ENCODE peak calls at places on chromosomes 13 and 19, in five cellular contexts. G is PC-3; X is GM23338; L is CD4-positive, alpha-beta T cell; D is neural progenitor cell. O is an unnamed sample. For H3K27me3, the result is how much of the 10 kb centered on the place peaks cover.

GRCh38 chr13:101575591-101575990 is 123.1 kb downstream of the ITGBL1 start:
- DNase-seq in X (no peak), L (no peak), D (no peak), G (peak), O (no peak)

GRCh38 chr19:44753932-44754742 is 5.6 kb downstream of the BCL3 start:
- DNase-seq in X (peak), L (peak), G (peak), D (peak), O (peak)

GRCh38 chr13:110799246-110800236 is 86.0 kb downstream of the ING1 start:
- DNase-seq in G (no peak), X (no peak), D (no peak), L (no peak), O (no peak)

GRCh38 chr13:111644750-111645149 is 324.3 kb downstream of the TEX29 start:
- DNase-seq in D (no peak), X (no peak), G (no peak), L (no peak), O (no peak)

GRCh38 chr13:71252191-71252704 is 614.8 kb downstream of the DACH1 start:
- DNase-seq in D (no peak), G (peak), X (no peak), L (no peak), O (no peak)

GRCh38 chr13:36154567-36155231 is 23.5 kb upstream of the DCLK1 start:
- DNase-seq in X (peak), L (no peak), D (peak), G (no peak), O (no peak)

GRCh38 chr19:46736544-46737274 is 9.1 kb upstream of the FKRP start:
- DNase-seq in X (no peak), G (no peak), L (no peak), D (peak), O (no peak)

GRCh38 chr19:29315566-29315965 is 102.6 kb upstream of the UQCRFS1 start:
- DNase-seq in X (no peak), L (no peak), G (no peak), D (peak), O (no peak)

GRCh38 chr13:95480131-95480545 is 72.4 kb upstream of the CLDN10 start:
- DNase-seq in D (no peak), X (no peak), G (no peak), L (no peak), O (no peak)

GRCh38 chr19:18109363-18109730 is 11.8 kb downstream of the MAST3 start:
- DNase-seq in L (no peak), G (no peak), D (no peak), X (no peak), O (no peak)

GRCh38 chr19:53102701-53103140 is 501 bp downstream of the ZNF160 start:
- DNase-seq in X (peak), D (peak), L (no peak), G (peak), O (no peak)

GRCh38 chr13:90414691-90415596 is 932.5 kb upstream of the MIR17HG start:
- DNase-seq in L (no peak), X (peak), D (no peak), G (peak), O (peak)

GRCh38 chr13:45243072-45243471 is 42.2 kb upstream of the KCTD4 start:
- DNase-seq in G (no peak), D (peak), X (no peak), L (no peak), O (no peak)
- H3K27ac ChIP-seq in G (no peak), D (no peak), X (no peak), L (no peak), O (peak)

GRCh38 chr13:41060723-41061074 is 610 bp upstream of the WBP4 start:
- DNase-seq in G (peak), X (peak), L (peak), D (peak), O (no peak)

GRCh38 chr13:41058229-41059070 is 2.9 kb upstream of the WBP4 start:
- DNase-seq in D (no peak), L (no peak), G (no peak), X (no peak), O (no peak)

GRCh38 chr13:41061075-41061913 is at the start of gene WBP4:
- DNase-seq in D (peak), X (peak), G (peak), L (peak), O (peak)

GRCh38 chr13:41059466-41059865 is 1.8 kb upstream of the WBP4 start:
- DNase-seq in D (no peak), G (peak), L (no peak), X (peak), O (no peak)

DNA sequence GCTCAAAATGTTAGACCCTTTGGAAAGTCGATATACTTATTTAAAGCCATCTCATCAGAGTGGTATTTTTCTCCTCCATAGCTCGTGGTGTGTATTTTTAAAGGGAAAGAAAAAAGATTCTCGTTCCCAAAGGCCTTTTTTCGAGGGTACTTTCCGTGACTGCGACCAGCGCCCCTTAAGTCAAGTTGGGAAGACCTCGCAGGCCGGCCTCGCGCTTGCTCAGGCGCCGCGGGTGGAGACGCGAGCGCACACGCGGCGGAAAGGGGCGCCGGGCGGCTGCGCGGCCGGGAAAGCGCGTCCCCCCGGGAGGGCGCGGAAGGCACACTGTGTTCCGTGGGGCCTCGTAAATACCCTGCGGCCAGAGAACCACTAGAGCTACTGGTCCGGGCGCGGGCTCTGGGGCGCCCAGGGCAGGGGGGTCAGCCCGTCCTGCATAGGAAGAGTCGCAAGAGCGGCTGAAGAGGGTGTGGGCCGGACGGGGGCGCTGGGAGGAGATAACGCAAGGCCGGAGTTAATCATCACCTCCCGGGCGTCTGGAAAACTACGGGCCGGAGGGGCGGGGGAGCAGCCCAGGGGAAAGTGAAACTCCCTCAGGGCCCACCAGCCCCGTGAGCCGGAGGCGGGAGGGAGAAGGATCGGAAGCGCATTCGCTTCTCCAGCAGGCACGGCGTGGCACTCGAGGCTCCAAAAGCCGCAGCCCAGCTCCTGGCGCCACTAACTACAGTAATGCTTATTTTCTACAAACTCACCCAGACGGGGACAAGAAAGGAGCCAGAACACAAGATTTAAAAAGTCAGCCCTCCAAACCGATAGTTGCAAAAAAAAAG is 1.2 kb upstream of the WBP4 start:
- DNase-seq in L (peak), D (peak), X (peak), G (peak), O (peak)
- TF ChIP-seq CTCF in L (no peak), D (peak), X (peak), G (peak), O (peak)

GRCh38 chr19:54493967-54494585 is 8.6 kb upstream of the LAIR2 start:
- DNase-seq in L (no peak), D (no peak), G (no peak), X (no peak), O (no peak)
- H3K27me3 ChIP-seq in L (under half), D (under half), G (half or more), X (under half), O (under half)

DNA sequence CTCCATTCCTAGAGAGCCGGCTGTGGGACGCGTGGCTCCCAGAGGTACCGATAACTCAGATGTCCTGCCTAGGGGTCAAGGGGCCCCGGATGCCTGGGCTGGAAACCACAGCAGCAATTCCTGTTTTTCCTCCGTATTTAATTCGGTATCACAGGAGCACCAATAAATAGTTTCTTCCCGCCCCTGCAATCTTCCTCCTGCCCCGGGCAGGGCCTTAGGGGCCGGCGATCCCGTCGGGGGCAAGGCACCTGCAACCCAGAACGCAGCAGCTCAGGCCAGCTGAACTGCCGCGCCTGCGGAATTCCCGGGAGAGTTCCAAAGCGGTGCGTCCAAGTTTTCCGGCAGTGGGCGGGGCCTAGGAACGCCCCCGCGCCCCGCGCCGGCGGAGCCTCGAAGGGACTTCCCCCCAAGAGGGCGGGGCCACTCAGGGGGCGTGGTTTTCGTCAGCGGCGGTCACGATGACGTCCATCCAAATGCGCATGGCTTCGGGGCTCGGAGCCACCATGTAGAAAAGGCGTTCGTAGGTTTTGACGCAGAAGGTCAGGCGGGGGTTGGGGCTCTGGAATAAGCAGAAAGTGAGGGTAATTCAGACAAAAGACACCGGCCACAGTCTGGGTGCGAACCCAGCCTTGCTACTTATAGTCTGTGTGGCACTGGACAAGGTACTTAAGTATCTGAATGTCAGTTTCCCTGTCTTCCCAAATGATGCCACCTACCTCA is 9.7 kb upstream of the LYPD3 start:
- DNase-seq in D (peak), G (peak), X (peak), L (peak), O (peak)
- H3K27ac ChIP-seq in D (no peak), G (peak), X (no peak), L (peak), O (peak)

GRCh38 chr19:7636691-7637373 is at the start of gene STXBP2:
- DNase-seq in D (peak), X (peak), L (peak), G (peak), O (peak)
- TF ChIP-seq CTCF in D (no peak), X (no peak), L (no peak), G (no peak), O (peak)

GRCh38 chr19:1290699-1291651 is 5.3 kb downstream of the EFNA2 start:
- DNase-seq in X (no peak), D (no peak), L (no peak), G (no peak), O (no peak)
- H3K27me3 ChIP-seq in X (under half), D (under half), L (half or more), G (under half), O (half or more)

GRCh38 chr19:15402411-15403150 is 16.2 kb downstream of the AKAP8L start:
- DNase-seq in X (no peak), L (no peak), G (no peak), D (no peak), O (no peak)

GRCh38 chr19:15404780-15405211 is 14.0 kb downstream of the AKAP8L start:
- DNase-seq in L (no peak), G (no peak), X (no peak), D (no peak), O (no peak)

GRCh38 chr19:15403151-15403531 is 15.6 kb downstream of the AKAP8L start:
- DNase-seq in G (no peak), X (no peak), L (no peak), D (no peak), O (no peak)

GRCh38 chr19:15401397-15401710 is 17.4 kb downstream of the AKAP8L start:
- DNase-seq in X (no peak), D (no peak), L (no peak), G (no peak), O (no peak)

DNA sequence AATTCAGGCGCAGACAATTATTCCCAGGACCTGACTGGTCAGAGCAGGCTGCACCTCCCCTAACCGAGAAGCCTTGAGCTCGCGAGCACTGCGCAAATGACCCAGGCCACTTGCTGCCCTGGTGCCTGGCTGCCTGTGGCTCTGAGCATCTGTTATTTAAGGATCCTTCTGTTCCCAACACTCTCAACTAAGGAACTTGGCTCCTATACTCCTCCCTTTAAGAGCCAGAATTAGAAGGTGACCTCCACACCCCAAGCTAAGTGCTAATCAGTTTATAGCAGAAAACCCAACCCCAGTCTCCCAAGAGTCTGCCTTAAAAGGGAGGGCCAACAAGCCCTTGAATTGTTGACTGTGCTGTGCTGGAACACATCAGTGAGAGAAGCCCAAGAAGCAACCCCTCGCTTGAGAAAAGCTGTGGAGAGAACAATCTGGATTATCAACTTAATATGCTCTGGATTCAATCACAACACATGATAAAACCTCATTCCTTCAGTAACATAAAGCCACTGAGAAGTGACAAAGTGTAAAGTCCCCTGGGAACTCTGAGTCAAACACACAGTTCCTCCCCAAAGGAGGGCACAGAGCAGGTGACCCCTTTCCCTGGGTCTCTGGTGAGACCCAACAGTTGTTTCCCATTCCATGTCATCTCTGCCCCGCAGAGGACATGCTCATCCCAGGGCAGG is 14.6 kb downstream of the AKAP8L start:
- DNase-seq in G (no peak), X (no peak), L (no peak), D (no peak), O (no peak)
- H3K27ac ChIP-seq in G (no peak), X (no peak), L (no peak), D (no peak), O (no peak)

GRCh38 chr19:42942187-42942789 is 5.3 kb upstream of the PSG7 start:
- DNase-seq in L (no peak), D (no peak), X (peak), G (peak), O (no peak)
- TF ChIP-seq CTCF in L (no peak), D (no peak), X (peak), G (peak), O (peak)

GRCh38 chr19:14761607-14762006 is 16.8 kb downstream of the ADGRE2 start:
- DNase-seq in X (no peak), G (no peak), D (no peak), L (no peak), O (peak)

GRCh38 chr19:14762111-14762510 is 16.2 kb downstream of the ADGRE2 start:
- DNase-seq in X (no peak), D (no peak), L (no peak), G (no peak), O (no peak)

GRCh38 chr19:14763497-14764145 is 14.7 kb downstream of the ADGRE2 start:
- DNase-seq in L (no peak), D (no peak), G (no peak), X (no peak), O (no peak)

GRCh38 chr19:14767466-14767971 is 10.8 kb downstream of the ADGRE2 start:
- DNase-seq in L (no peak), G (no peak), X (no peak), D (no peak), O (no peak)

DNA sequence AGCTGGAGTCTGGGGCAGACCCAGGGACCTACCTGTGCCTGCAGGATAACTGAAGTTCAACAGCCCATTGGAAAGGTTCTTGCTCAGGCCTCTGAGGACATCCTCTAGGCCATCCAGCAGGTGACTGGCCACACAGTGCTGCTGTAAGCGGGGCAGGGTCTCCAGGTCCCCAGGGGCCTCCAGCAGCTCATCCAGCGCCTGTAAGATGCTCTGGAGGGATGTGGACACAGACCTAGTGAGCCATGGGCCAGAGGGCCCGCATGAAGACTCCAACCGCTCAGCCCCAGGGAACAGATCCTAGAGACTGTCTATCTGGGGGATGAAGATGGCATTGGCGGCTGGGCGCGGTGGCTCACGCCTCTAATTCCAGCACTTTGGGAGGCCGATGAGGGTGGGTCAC is 14.0 kb downstream of the ADGRE2 start:
- DNase-seq in L (no peak), G (no peak), X (no peak), D (no peak), O (no peak)
- H3K27me3 ChIP-seq in L (under half), G (under half), X (under half), D (under half), O (under half)